ENCODE peak calls at places on chromosomes 12 and 14, in six cellular contexts. T is upper lobe of right lung, F is tibial artery, S is astrocyte of the cerebellum, B is GM13976, C is CD14-positive monocyte. H is an unnamed sample.

GRCh38 chr14:91927216-91927615 is 20.3 kb downstream of the FBLN5 start:
- DNase-seq in S (no peak), B (no peak), F (no peak), C (no peak), T (no peak), H (no peak)

GRCh38 chr14:61765225-61765943 is 3.2 kb downstream of the SNAPC1 start:
- DNase-seq in T (no peak), C (no peak), B (no peak), F (no peak), S (no peak), H (no peak)

GRCh38 chr12:76407710-76408109 is 59.5 kb upstream of the BBS10 start:
- DNase-seq in B (no peak), F (no peak), S (no peak), T (no peak), C (no peak), H (no peak)

GRCh38 chr12:57864811-57865751 is 18.6 kb upstream of the CTDSP2 start:
- DNase-seq in B (peak; percentile 82), S (peak; percentile 28), T (peak; percentile 93), F (peak; percentile 94), C (peak; percentile 55), H (no peak)

GRCh38 chr12:58395470-58395869 is 454.1 kb downstream of the ATP23 start:
- DNase-seq in S (no peak), B (no peak), C (no peak), F (no peak), T (no peak), H (no peak)

GRCh38 chr12:12017798-12018197 is 52.9 kb upstream of the BCL2L14 start:
- DNase-seq in T (no peak), C (no peak), B (no peak), F (no peak), S (no peak), H (no peak)

GRCh38 chr14:92563359-92563758 is 49.8 kb downstream of the RIN3 start:
- DNase-seq in B (peak; percentile 71), F (no peak), S (no peak), C (no peak), T (no peak), H (no peak)

GRCh38 chr12:84843588-84844144 is 68.9 kb downstream of the SLC6A15 start:
- DNase-seq in S (no peak), F (no peak), C (no peak), T (no peak), B (no peak), H (no peak)

GRCh38 chr12:79665488-79665887 is 25.3 kb downstream of the PAWR start:
- DNase-seq in F (no peak), B (no peak), C (no peak), T (no peak), S (no peak), H (no peak)

GRCh38 chr12:118107026-118107425 is 3.2 kb upstream of the VSIG10 start:
- DNase-seq in B (no peak), C (no peak), S (no peak), T (no peak), F (no peak), H (no peak)

GRCh38 chr12:6696690-6697583 is 3.7 kb downstream of the PIANP start:
- DNase-seq in B (peak; percentile 67), T (no peak), C (no peak), F (no peak), S (no peak), H (no peak)

GRCh38 chr14:90532826-90533525 is 136.1 kb downstream of the CALM1 start:
- DNase-seq in B (no peak), S (no peak), F (no peak), C (no peak), T (no peak), H (no peak)

GRCh38 chr14:93096923-93097322 is 18.8 kb downstream of the ITPK1 start:
- DNase-seq in B (no peak), T (no peak), S (no peak), F (no peak), C (no peak), H (no peak)

GRCh38 chr12:30926243-30927209 is at the start of gene TSPAN11:
- DNase-seq in B (peak; percentile 72), T (no peak), F (peak; percentile 59), S (no peak), C (no peak), H (no peak)

GRCh38 chr12:96136129-96136528 is 58.0 kb upstream of the ELK3 start:
- DNase-seq in B (no peak), S (peak; percentile 88), T (no peak), C (no peak), F (no peak), H (no peak)

GRCh38 chr12:91138337-91138905 is 27.1 kb upstream of the LUM start:
- DNase-seq in F (no peak), S (no peak), C (no peak), T (no peak), B (no peak), H (no peak)

GRCh38 chr14:54257424-54257823 is 139.4 kb upstream of the CDKN3 start:
- DNase-seq in T (no peak), F (no peak), S (no peak), B (no peak), C (no peak), H (no peak)

GRCh38 chr12:98297557-98297956 is 217.8 kb upstream of the TMPO start:
- DNase-seq in F (no peak), S (no peak), C (no peak), B (no peak), T (no peak), H (no peak)

GRCh38 chr12:52926596-52927241 is 21.8 kb upstream of the KRT8 start:
- DNase-seq in S (no peak), T (no peak), F (no peak), C (no peak), B (no peak), H (no peak)

GRCh38 chr14:61347771-61348443 is 26.5 kb downstream of the PRKCH start:
- DNase-seq in T (no peak), S (no peak), B (no peak), F (no peak), C (no peak), H (no peak)

GRCh38 chr12:107282628-107283027 is 189.3 kb upstream of the CRY1 start:
- DNase-seq in T (no peak), B (no peak), S (no peak), C (no peak), F (no peak), H (no peak)

GRCh38 chr12:32290411-32290810 is 108.9 kb upstream of the FGD4 start:
- DNase-seq in C (no peak), B (no peak), S (no peak), F (no peak), T (no peak), H (no peak)

GRCh38 chr14:75568791-75569190 is 9.6 kb upstream of the FLVCR2 start:
- DNase-seq in F (no peak), C (no peak), S (no peak), T (no peak), B (no peak), H (no peak)

DNA sequence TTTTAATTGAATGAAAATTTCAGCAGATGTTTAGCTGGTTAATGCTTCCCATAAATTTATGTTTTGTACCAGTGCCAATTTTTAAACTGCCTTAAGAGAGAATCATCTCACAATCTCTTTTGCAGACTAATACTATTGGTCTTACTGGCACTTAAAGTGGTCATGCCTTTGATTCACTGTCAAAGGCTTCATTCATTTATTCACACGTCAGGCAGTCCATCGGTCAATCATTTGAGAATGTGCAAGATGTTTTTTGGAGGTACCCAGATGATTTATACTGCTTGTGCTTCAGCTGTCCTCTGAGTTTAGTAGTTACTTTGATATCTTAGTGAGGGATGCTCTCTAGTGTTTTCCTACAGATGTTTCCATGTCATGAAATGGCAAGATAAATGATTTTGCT is 83.4 kb downstream of the NAV3 start:
- DNase-seq in C (no peak), T (no peak), S (no peak), B (no peak), F (no peak), H (no peak)
- TF ChIP-seq CTCF in C (no peak), T (no peak), S (no peak), B (no peak), F (no peak), H (no peak)

DNA sequence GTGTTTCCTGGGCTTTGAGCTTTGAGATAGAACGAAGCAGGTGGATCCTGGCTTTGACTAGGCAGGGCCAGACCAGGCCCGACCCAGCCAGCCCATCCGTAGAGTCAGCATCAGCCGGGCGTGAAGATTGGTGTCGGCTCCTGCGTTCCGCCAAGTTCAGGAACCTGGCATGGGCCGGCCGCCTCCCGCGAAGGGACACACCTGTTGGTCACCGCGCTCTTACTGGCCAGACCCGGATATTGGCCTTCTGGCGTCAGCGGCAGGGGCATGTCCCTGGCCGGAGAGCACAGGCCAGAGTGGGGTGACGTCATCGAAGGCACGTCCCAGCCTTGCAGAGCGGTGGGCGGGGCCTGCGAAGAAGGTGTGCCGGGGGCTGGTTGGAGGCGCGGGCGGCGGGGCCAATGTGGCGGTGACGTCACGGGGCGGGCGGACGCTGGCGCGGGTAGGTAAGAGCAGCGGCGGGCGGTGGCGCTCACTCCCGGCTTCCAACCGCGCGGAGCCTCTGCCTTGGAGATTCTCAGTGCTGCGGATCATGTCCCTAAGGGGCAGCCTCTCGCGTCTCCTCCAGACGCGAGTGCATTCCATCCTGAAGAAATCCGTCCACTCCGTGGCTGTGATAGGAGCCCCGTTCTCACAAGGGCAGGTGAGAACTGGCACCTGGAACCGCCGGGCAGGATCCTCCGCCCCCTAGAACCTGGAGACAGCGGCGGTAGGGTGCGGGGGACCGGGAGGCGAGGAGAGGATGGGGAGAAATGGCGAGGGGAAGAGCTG is at the start of gene ARG2:
- DNase-seq in B (peak; percentile 98), C (peak; percentile 98), F (peak; percentile 99), S (peak; percentile 64), T (peak; percentile 100), H (peak; percentile 77)
- TF ChIP-seq CTCF in B (peak; percentile 25), C (no peak), F (no peak), S (no peak), T (no peak), H (no peak)

GRCh38 chr14:84001023-84001422 is 1528.9 kb upstream of the FLRT2 start:
- DNase-seq in F (no peak), B (no peak), C (no peak), T (no peak), S (no peak), H (no peak)

GRCh38 chr14:84003316-84003715 is 1526.6 kb upstream of the FLRT2 start:
- DNase-seq in T (no peak), C (no peak), B (no peak), F (no peak), S (no peak), H (no peak)

GRCh38 chr14:84006643-84007137 is 1523.3 kb upstream of the FLRT2 start:
- DNase-seq in F (no peak), C (no peak), T (no peak), B (no peak), S (no peak), H (no peak)
- TF ChIP-seq CTCF in F (no peak), C (no peak), T (no peak), B (no peak), S (no peak), H (no peak)

GRCh38 chr12:56593909-56594621 is 36.1 kb downstream of the BAZ2A start:
- DNase-seq in F (peak; percentile 77), B (peak; percentile 74), T (peak; percentile 68), C (peak; percentile 56), S (peak; percentile 41), H (peak; percentile 47)

GRCh38 chr12:56589783-56590182 is 40.3 kb downstream of the BAZ2A start:
- DNase-seq in B (no peak), T (no peak), S (no peak), C (no peak), F (no peak), H (no peak)

GRCh38 chr12:56591961-56592360 is 38.2 kb downstream of the BAZ2A start:
- DNase-seq in T (no peak), F (no peak), C (no peak), S (no peak), B (no peak), H (no peak)

GRCh38 chr12:56591111-56591510 is 39.0 kb downstream of the BAZ2A start:
- DNase-seq in B (no peak), C (no peak), F (no peak), S (no peak), T (no peak), H (no peak)

GRCh38 chr12:56590237-56590830 is 39.8 kb downstream of the BAZ2A start:
- DNase-seq in F (no peak), T (no peak), C (no peak), S (no peak), B (no peak), H (no peak)
- TF ChIP-seq CTCF in F (no peak), T (peak; percentile 8), C (peak; percentile 18), S (peak; percentile 56), B (peak; percentile 49), H (peak; percentile 60)

H was measured in epithelial cell of proximal tubule.